ENCODE peak calls at places on chromosome 20, in four cellular contexts. Z, R, M and A are unnamed samples. For H3K4me1, the result is how much of the 10 kb centered on the place peaks cover.

GRCh38 chr20:62233684-62234083 is 4.6 kb upstream of the OSBPL2 start:
- DNase-seq in R (no peak), M (no peak), Z (no peak), A (no peak)

GRCh38 chr20:55488593-55488992 is 516.7 kb downstream of the CBLN4 start:
- DNase-seq in Z (no peak), R (no peak), M (no peak), A (no peak)

GRCh38 chr20:53226788-53227187 is 254.6 kb downstream of the TSHZ2 start:
- DNase-seq in Z (no peak), M (no peak), R (no peak), A (no peak)

GRCh38 chr20:53124075-53124532 is 151.9 kb downstream of the TSHZ2 start:
- DNase-seq in R (no peak), Z (no peak), M (peak), A (no peak)

GRCh38 chr20:24485981-24486380 is 16.6 kb downstream of the SYNDIG1 start:
- DNase-seq in M (no peak), Z (no peak), R (no peak), A (no peak)

GRCh38 chr20:25487306-25487705 is 79.8 kb downstream of the GINS1 start:
- DNase-seq in M (no peak), Z (no peak), R (no peak), A (no peak)

GRCh38 chr20:48012401-48012974 is 227.2 kb upstream of the SULF2 start:
- DNase-seq in M (no peak), R (peak), Z (peak), A (no peak)

GRCh38 chr20:137668-138131 is 4.7 kb upstream of the DEFB126 start:
- DNase-seq in M (no peak), Z (peak), R (peak), A (no peak)

GRCh38 chr20:51565741-51566140 is 23.2 kb upstream of the NFATC2 start:
- DNase-seq in Z (no peak), R (no peak), M (no peak), A (no peak)

GRCh38 chr20:49615401-49616153 is 47.6 kb upstream of the PTGIS start:
- DNase-seq in Z (peak), M (peak), R (peak), A (no peak)

DNA sequence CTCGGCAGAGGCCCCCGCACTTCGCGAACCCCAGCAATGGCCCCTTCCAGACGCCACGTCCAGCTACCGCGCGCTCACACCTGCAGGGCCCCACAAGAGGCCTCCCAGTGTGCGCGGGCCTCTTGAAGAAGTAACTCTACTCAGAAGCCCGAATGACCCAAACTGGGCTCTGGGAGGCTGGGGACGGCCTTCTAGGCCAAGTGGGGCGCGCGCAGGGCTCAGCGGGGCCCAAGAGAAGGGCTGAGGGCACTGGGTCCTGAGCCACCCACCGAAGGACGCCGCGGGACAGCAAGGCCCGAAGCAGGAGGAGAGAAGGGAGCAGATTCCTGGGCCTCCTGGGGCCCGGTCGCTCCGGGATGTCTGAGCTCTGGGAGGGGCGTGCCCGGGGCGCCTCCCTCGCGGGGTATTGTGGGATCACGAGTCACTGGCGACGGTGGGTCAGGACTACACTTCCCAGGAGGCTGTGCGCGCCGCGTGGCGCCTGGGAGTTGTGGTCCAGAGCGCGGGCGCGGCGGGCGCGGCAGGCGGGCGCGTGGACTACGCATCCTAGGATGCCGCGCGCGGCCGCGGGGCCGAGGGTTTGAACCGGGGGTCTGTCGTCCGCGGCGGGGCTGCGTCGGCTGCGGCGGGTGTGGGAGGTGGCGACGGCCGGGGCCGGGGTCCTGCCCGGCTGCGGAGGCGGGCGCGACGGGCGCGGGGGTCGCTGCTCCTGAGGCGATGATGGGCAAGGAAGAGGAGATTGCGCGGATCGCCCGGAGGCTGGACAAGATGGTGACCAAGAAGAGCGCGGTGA is at the start of gene TCEA2:
- DNase-seq in Z (peak), M (peak), R (peak), A (peak)
- H3K4me1 ChIP-seq in Z (under half), M (under half), R (half or more), A (under half)

DNA sequence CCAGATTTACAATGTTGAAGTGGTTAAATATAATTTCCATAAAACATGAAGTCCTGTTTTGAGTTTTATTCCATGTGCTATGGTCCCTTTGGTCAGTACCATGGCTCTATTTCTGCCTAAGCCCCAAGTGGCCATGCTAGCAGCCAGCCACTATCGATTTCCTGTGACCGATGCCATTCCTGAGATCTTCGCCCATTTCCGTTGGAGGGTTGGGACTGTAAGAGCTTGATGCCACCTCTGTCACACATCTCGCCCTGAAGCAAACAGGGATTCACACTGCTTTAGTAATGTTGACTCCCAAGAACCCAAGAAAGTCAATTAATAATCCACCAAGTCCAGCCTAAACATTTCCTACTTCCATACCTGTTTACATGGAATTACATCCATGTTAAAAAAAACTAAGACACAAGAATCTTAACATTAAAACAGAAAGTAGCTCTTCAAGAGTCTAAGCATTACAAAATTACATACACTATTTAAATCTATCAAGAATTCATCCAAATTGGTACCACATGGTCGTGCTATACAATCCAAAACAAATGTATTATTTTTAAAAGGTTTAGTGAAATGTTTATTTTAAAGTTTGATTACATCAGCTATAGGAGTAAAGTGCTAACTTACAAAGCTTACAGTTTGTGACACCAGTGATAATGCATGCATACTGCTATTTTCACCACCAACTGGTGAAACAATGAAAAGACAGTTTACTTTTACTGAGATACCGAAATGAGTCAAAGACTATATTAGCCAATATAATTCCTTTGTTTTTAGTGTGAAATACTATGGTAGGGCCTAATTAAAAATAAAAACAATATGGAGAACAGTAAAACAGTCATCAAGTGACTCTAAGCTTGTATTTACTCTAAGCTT is 2.5 kb downstream of the RBM39 start:
- DNase-seq in M (no peak), Z (peak), R (peak), A (no peak)
- H3K27ac ChIP-seq in M (peak), Z (peak), R (no peak), A (peak)

DNA sequence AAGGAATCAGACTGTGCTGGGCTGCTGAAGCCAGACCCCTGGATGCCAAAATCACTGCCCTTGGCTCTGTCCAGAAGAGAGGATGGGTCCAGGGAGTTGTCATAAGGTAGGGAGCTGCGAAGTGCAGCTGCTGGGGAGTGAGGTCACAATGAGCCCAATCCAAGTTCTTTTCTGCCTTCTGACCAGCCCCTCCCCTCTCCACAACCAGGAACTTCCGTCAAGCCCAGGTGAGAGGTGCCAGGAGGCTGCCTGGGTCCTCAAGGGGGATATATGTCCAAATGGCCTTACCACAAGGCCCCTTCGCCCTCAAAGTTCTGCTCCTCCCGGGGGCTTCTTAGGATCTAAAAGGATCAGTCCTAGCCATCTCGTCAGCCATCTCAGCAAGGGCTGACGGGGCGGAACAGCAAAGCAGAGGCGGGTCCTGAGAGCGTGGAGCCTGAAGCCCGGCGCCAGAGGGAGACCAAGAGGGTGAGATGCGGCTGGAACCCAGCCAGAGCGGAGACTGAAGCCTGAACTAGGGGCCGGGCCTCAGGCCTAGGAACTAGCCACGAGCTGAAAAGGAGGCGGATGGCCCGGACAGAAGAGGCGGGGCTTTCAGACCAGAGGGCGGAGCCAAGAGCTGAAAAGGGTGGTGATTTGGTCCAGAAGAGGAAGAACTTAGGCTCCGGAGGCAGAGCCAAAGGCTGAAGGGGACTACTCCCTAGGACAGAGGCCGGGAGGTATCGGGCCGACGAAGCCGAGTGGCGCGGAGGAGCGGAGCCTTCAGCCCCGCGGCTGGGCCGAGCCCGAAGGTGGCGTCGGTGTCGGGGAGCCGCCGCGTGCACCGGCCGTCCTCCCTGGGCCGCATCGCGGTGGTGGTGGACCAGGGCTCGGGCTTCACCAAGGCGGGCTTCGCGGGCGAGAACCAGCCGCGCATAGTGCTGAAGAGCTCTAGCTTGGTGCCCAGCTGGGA is at the start of gene ACTL10:
- DNase-seq in M (peak), Z (no peak), R (no peak), A (peak)
- H3K4me3 ChIP-seq in M (peak), Z (no peak), R (no peak), A (peak)

DNA sequence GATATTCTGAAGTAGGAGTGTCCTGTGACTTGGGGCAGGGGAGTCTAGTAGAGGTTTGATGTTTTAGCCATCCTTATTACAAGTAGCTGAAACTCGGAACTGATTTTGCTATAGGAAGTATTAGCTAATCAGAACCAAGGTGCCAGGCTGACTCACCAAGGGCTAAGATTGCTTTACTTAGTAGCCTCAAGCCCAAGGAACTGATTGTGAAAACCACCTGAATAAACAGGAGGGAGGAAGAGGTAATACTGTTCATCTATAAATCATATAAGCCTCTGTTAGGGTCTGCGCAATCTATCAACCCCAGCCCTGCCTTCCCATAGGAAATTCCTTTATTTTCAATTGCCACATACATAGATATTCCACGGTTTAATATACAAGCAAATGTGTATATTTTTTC is 54.4 kb downstream of the GNAS start:
- DNase-seq in M (peak), R (no peak), Z (no peak), A (no peak)
- H3K4me1 ChIP-seq in M (under half), R (under half), Z (under half), A (under half)

DNA sequence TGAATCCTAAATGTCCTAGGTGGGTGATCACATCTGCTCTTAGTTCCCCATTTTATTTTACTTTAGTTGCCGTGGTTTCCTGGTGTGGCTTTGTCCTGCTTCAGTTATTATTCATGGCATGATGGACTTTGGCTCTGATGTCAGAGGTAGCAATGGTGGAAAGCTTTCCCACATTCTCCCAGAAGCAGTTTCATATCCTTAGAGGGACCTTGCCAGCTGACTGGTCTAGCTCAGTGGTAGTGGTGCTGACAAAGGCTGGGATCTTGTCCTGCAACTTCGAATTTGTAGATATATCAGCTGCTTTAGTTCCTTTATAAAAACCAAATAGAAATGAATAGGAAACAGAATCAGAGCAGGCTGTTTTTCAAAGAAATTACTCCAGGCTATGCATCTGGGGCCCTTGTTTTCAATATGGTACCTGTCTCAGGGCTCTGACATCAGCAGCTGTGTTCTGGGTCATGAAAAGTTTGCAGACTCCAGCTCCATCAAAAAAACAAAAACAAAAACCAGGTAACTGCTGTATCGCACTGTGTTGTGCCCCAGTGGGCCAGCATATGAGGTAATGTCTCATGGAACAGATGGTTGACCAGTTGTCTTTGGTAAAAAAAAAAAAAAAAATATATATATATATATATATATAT is 133.7 kb downstream of the PLCB4 start:
- DNase-seq in Z (peak), R (no peak), M (no peak), A (no peak)
- H3K27ac ChIP-seq in Z (peak), R (no peak), M (no peak), A (no peak)

GRCh38 chr20:19944772-19945459 is 72.2 kb upstream of the NAA20 start:
- DNase-seq in Z (no peak), M (no peak), R (no peak), A (no peak)
- H3K4me3 ChIP-seq in Z (no peak), M (no peak), R (no peak), A (no peak)